ENCODE peak calls at places on chromosomes 3 and 15, in eight cellular contexts. One of them, this sample, is unnamed.

GRCh38 chr3:48982016-48982415 is 8.0 kb upstream of the P4HTM start:
- DNase-seq in fibroblast of pulmonary artery: no peak
- DNase-seq in psoas muscle: no peak
- DNase-seq in midbrain: no peak
- DNase-seq in SIG-M5: no peak
- DNase-seq in LoVo: no peak
- DNase-seq in left ventricle myocardium inferior: no peak
- DNase-seq in HS-5: no peak
- DNase-seq in this sample: no peak

GRCh38 chr15:69497634-69498033 is 45.0 kb downstream of the RPLP1 start:
- DNase-seq in left ventricle myocardium inferior: no peak
- DNase-seq in psoas muscle: no peak
- DNase-seq in HS-5: no peak
- DNase-seq in LoVo: no peak
- DNase-seq in fibroblast of pulmonary artery: no peak
- DNase-seq in SIG-M5: no peak
- DNase-seq in midbrain: no peak
- DNase-seq in this sample: no peak

GRCh38 chr3:119831022-119831421 is 49.1 kb downstream of the NR1I2 start:
- DNase-seq in midbrain: no peak
- DNase-seq in LoVo: no peak
- DNase-seq in left ventricle myocardium inferior: no peak
- DNase-seq in psoas muscle: no peak
- DNase-seq in fibroblast of pulmonary artery: peak
- DNase-seq in HS-5: no peak
- DNase-seq in SIG-M5: no peak
- DNase-seq in this sample: no peak

GRCh38 chr3:16468114-16469098 is 45.1 kb downstream of the RFTN1 start:
- DNase-seq in midbrain: no peak
- DNase-seq in left ventricle myocardium inferior: no peak
- DNase-seq in fibroblast of pulmonary artery: peak
- DNase-seq in HS-5: no peak
- DNase-seq in psoas muscle: no peak
- DNase-seq in SIG-M5: no peak
- DNase-seq in LoVo: no peak
- DNase-seq in this sample: no peak

GRCh38 chr15:87713405-87713995 is 543.0 kb downstream of the NTRK3 start:
- DNase-seq in fibroblast of pulmonary artery: no peak
- DNase-seq in psoas muscle: no peak
- DNase-seq in left ventricle myocardium inferior: no peak
- DNase-seq in SIG-M5: no peak
- DNase-seq in midbrain: no peak
- DNase-seq in LoVo: no peak
- DNase-seq in HS-5: no peak
- DNase-seq in this sample: no peak

GRCh38 chr3:44264146-44264545 is 22.5 kb downstream of the TOPAZ1 start:
- DNase-seq in LoVo: no peak
- DNase-seq in fibroblast of pulmonary artery: no peak
- DNase-seq in left ventricle myocardium inferior: no peak
- DNase-seq in HS-5: no peak
- DNase-seq in psoas muscle: no peak
- DNase-seq in midbrain: no peak
- DNase-seq in SIG-M5: no peak
- DNase-seq in this sample: no peak

GRCh38 chr3:100048248-100048647 is 66.1 kb downstream of the FILIP1L start:
- DNase-seq in midbrain: no peak
- DNase-seq in fibroblast of pulmonary artery: no peak
- DNase-seq in LoVo: no peak
- DNase-seq in HS-5: no peak
- DNase-seq in SIG-M5: no peak
- DNase-seq in left ventricle myocardium inferior: no peak
- DNase-seq in psoas muscle: no peak
- DNase-seq in this sample: no peak

GRCh38 chr15:27487846-27488245 is 516.9 kb downstream of the GABRG3 start:
- DNase-seq in HS-5: no peak
- DNase-seq in SIG-M5: no peak
- DNase-seq in psoas muscle: no peak
- DNase-seq in fibroblast of pulmonary artery: no peak
- DNase-seq in left ventricle myocardium inferior: no peak
- DNase-seq in LoVo: no peak
- DNase-seq in midbrain: no peak
- DNase-seq in this sample: no peak

GRCh38 chr3:153768559-153769469 is 352.4 kb upstream of the ARHGEF26 start:
- DNase-seq in HS-5: peak
- DNase-seq in LoVo: peak
- DNase-seq in psoas muscle: no peak
- DNase-seq in SIG-M5: no peak
- DNase-seq in left ventricle myocardium inferior: no peak
- DNase-seq in fibroblast of pulmonary artery: peak
- DNase-seq in midbrain: peak
- DNase-seq in this sample: no peak

GRCh38 chr15:85472349-85472748 is 91.9 kb downstream of the AKAP13 start:
- DNase-seq in left ventricle myocardium inferior: no peak
- DNase-seq in psoas muscle: no peak
- DNase-seq in SIG-M5: no peak
- DNase-seq in midbrain: no peak
- DNase-seq in fibroblast of pulmonary artery: no peak
- DNase-seq in HS-5: no peak
- DNase-seq in LoVo: no peak
- DNase-seq in this sample: no peak